ENCODE peak calls at places on chromosome 20, in five cellular contexts. A is osteocyte, U is H9, Y is HT1080, F is adrenal gland. D is an unnamed sample.

GRCh38 chr20:47133809-47134456 is 222.6 kb downstream of the ZMYND8 start:
- DNase-seq in A (no peak), U (no peak), Y (peak; percentile 33), F (no peak), D (no peak)

GRCh38 chr20:47480239-47480638 is 21.4 kb upstream of the NCOA3 start:
- DNase-seq in A (no peak), U (no peak), Y (no peak), F (no peak), D (no peak)

GRCh38 chr20:48725589-48725991 is 102.2 kb downstream of the PREX1 start:
- DNase-seq in A (no peak), U (no peak), Y (peak; percentile 67), F (peak; percentile 92), D (no peak)

GRCh38 chr20:63941282-63942060 is 14.7 kb downstream of the UCKL1 start:
- DNase-seq in A (no peak), U (peak; percentile 98), Y (no peak), F (peak; percentile 74), D (no peak)

GRCh38 chr20:33668087-33668790 is 1.5 kb downstream of the ACTL10 start:
- DNase-seq in A (no peak), U (no peak), Y (no peak), F (peak; percentile 88), D (peak; percentile 91)

GRCh38 chr20:7940341-7940740 is at the start of gene HAO1:
- DNase-seq in A (no peak), U (no peak), Y (no peak), F (no peak), D (no peak)

GRCh38 chr20:31667315-31668285 is 29.9 kb downstream of the COX4I2 start:
- DNase-seq in A (no peak), U (no peak), Y (no peak), F (no peak), D (no peak)

GRCh38 chr20:37519508-37520416 is 1.3 kb upstream of the NNAT start:
- DNase-seq in A (no peak), U (no peak), Y (no peak), F (peak; percentile 53), D (no peak)

GRCh38 chr20:2446845-2447244 is 23.7 kb downstream of the SNRPB start:
- DNase-seq in A (no peak), U (peak; percentile 59), Y (no peak), F (no peak), D (no peak)

GRCh38 chr20:63102720-63103375 is 96.1 kb upstream of the BHLHE23 start:
- DNase-seq in A (no peak), U (no peak), Y (no peak), F (peak; percentile 62), D (no peak)

GRCh38 chr20:63147532-63147931 is 68.4 kb downstream of the YTHDF1 start:
- DNase-seq in A (no peak), U (no peak), Y (no peak), F (no peak), D (no peak)

GRCh38 chr20:48397689-48398005 is 430.2 kb downstream of the PREX1 start:
- DNase-seq in A (no peak), U (no peak), Y (no peak), F (no peak), D (no peak)

D was measured in type B pancreatic cell.